ENCODE peak calls at places on chromosome 13, in six cellular contexts. One of them, this sample, is unnamed.

GRCh38 chr13:113851480-113851803 is 12.4 kb downstream of the GAS6 start:
- DNase-seq in astrocyte: no peak
- DNase-seq in B cell: no peak
- DNase-seq in endothelial cell: no peak
- DNase-seq in fibroblast of villous mesenchyme: no peak
- DNase-seq in sigmoid colon: no peak
- DNase-seq in this sample: no peak

GRCh38 chr13:109180905-109181425 is 551.6 kb downstream of the MYO16 start:
- DNase-seq in astrocyte: peak; percentile 95
- DNase-seq in B cell: no peak
- DNase-seq in endothelial cell: no peak
- DNase-seq in fibroblast of villous mesenchyme: peak; percentile 90
- DNase-seq in sigmoid colon: no peak
- DNase-seq in this sample: peak; percentile 86

GRCh38 chr13:30338331-30338851 is 31.0 kb upstream of the KATNAL1 start:
- DNase-seq in astrocyte: peak; percentile 68
- DNase-seq in B cell: no peak
- DNase-seq in endothelial cell: no peak
- DNase-seq in fibroblast of villous mesenchyme: no peak
- DNase-seq in sigmoid colon: no peak
- DNase-seq in this sample: no peak

GRCh38 chr13:39783051-39783450 is 127.6 kb downstream of the COG6 start:
- DNase-seq in astrocyte: no peak
- DNase-seq in B cell: no peak
- DNase-seq in endothelial cell: no peak
- DNase-seq in fibroblast of villous mesenchyme: no peak
- DNase-seq in sigmoid colon: no peak
- DNase-seq in this sample: no peak

GRCh38 chr13:23656637-23657036 is 86.4 kb downstream of the TNFRSF19 start:
- DNase-seq in astrocyte: peak; percentile 96
- DNase-seq in B cell: no peak
- DNase-seq in endothelial cell: no peak
- DNase-seq in fibroblast of villous mesenchyme: peak; percentile 90
- DNase-seq in sigmoid colon: no peak
- DNase-seq in this sample: no peak

GRCh38 chr13:79361299-79361698 is 44.8 kb downstream of the RBM26 start:
- DNase-seq in astrocyte: no peak
- DNase-seq in B cell: no peak
- DNase-seq in endothelial cell: no peak
- DNase-seq in fibroblast of villous mesenchyme: no peak
- DNase-seq in sigmoid colon: no peak
- DNase-seq in this sample: no peak

GRCh38 chr13:113425931-113426590 is 27.2 kb downstream of the ADPRHL1 start:
- DNase-seq in astrocyte: no peak
- DNase-seq in B cell: no peak
- DNase-seq in endothelial cell: no peak
- DNase-seq in fibroblast of villous mesenchyme: no peak
- DNase-seq in sigmoid colon: no peak
- DNase-seq in this sample: no peak

GRCh38 chr13:23778879-23779278 is 110.3 kb downstream of the MIPEP start:
- DNase-seq in astrocyte: peak; percentile 67
- DNase-seq in B cell: no peak
- DNase-seq in endothelial cell: no peak
- DNase-seq in fibroblast of villous mesenchyme: peak; percentile 90
- DNase-seq in sigmoid colon: no peak
- DNase-seq in this sample: no peak

GRCh38 chr13:49869514-49869913 is 66.6 kb downstream of the SPRYD7 start:
- DNase-seq in astrocyte: no peak
- DNase-seq in B cell: no peak
- DNase-seq in endothelial cell: peak; percentile 18
- DNase-seq in fibroblast of villous mesenchyme: peak; percentile 47
- DNase-seq in sigmoid colon: no peak
- DNase-seq in this sample: no peak

GRCh38 chr13:66563076-66563475 is 667.1 kb downstream of the PCDH9 start:
- DNase-seq in astrocyte: no peak
- DNase-seq in B cell: no peak
- DNase-seq in endothelial cell: no peak
- DNase-seq in fibroblast of villous mesenchyme: no peak
- DNase-seq in sigmoid colon: no peak
- DNase-seq in this sample: no peak

GRCh38 chr13:98576963-98577822 is at the start of gene STK24:
- DNase-seq in astrocyte: peak; percentile 64
- DNase-seq in B cell: peak; percentile 83
- DNase-seq in endothelial cell: peak; percentile 87
- DNase-seq in fibroblast of villous mesenchyme: peak; percentile 90
- DNase-seq in sigmoid colon: peak; percentile 86
- DNase-seq in this sample: peak; percentile 45

GRCh38 chr13:89199138-89199537 is 1528.0 kb downstream of the SLITRK5 start:
- DNase-seq in astrocyte: peak; percentile 50
- DNase-seq in B cell: no peak
- DNase-seq in endothelial cell: no peak
- DNase-seq in fibroblast of villous mesenchyme: no peak
- DNase-seq in sigmoid colon: no peak
- DNase-seq in this sample: no peak

GRCh38 chr13:31195616-31196015 is 4.2 kb upstream of the B3GLCT start:
- DNase-seq in astrocyte: no peak
- DNase-seq in B cell: no peak
- DNase-seq in endothelial cell: no peak
- DNase-seq in fibroblast of villous mesenchyme: no peak
- DNase-seq in sigmoid colon: no peak
- DNase-seq in this sample: no peak

GRCh38 chr13:58343081-58343480 is 711.5 kb downstream of the PCDH17 start:
- DNase-seq in astrocyte: peak; percentile 1
- DNase-seq in B cell: no peak
- DNase-seq in endothelial cell: no peak
- DNase-seq in fibroblast of villous mesenchyme: no peak
- DNase-seq in sigmoid colon: no peak
- DNase-seq in this sample: no peak

GRCh38 chr13:36344173-36344572 is 2.0 kb downstream of the SPART start:
- DNase-seq in astrocyte: no peak
- DNase-seq in B cell: no peak
- DNase-seq in endothelial cell: no peak
- DNase-seq in fibroblast of villous mesenchyme: peak; percentile 88
- DNase-seq in sigmoid colon: no peak
- DNase-seq in this sample: peak; percentile 23

GRCh38 chr13:32445461-32445860 is 17.5 kb upstream of the N4BP2L1 start:
- DNase-seq in astrocyte: no peak
- DNase-seq in B cell: no peak
- DNase-seq in endothelial cell: no peak
- DNase-seq in fibroblast of villous mesenchyme: no peak
- DNase-seq in sigmoid colon: no peak
- DNase-seq in this sample: no peak

GRCh38 chr13:41428155-41428554 is 29.2 kb upstream of the RGCC start:
- DNase-seq in astrocyte: no peak
- DNase-seq in B cell: peak; percentile 43
- DNase-seq in endothelial cell: peak; percentile 16
- DNase-seq in fibroblast of villous mesenchyme: no peak
- DNase-seq in sigmoid colon: no peak
- DNase-seq in this sample: no peak

GRCh38 chr13:111460548-111461444 is 140.4 kb downstream of the TEX29 start:
- DNase-seq in astrocyte: peak; percentile 14
- DNase-seq in B cell: no peak
- DNase-seq in endothelial cell: peak; percentile 59
- DNase-seq in fibroblast of villous mesenchyme: peak; percentile 53
- DNase-seq in sigmoid colon: peak; percentile 64
- DNase-seq in this sample: peak; percentile 8

GRCh38 chr13:50589139-50589538 is 254.4 kb downstream of the DLEU7 start:
- DNase-seq in astrocyte: peak; percentile 98
- DNase-seq in B cell: no peak
- DNase-seq in endothelial cell: no peak
- DNase-seq in fibroblast of villous mesenchyme: peak; percentile 74
- DNase-seq in sigmoid colon: no peak
- DNase-seq in this sample: peak; percentile 93

GRCh38 chr13:26412263-26412662 is 145.2 kb upstream of the WASF3 start:
- DNase-seq in astrocyte: no peak
- DNase-seq in B cell: no peak
- DNase-seq in endothelial cell: no peak
- DNase-seq in fibroblast of villous mesenchyme: no peak
- DNase-seq in sigmoid colon: no peak
- DNase-seq in this sample: no peak

GRCh38 chr13:42392180-42392579 is 120.2 kb downstream of the AKAP11 start:
- DNase-seq in astrocyte: no peak
- DNase-seq in B cell: no peak
- DNase-seq in endothelial cell: no peak
- DNase-seq in fibroblast of villous mesenchyme: no peak
- DNase-seq in sigmoid colon: no peak
- DNase-seq in this sample: no peak

GRCh38 chr13:24503376-24503690 is 9.2 kb downstream of the PARP4 start:
- DNase-seq in astrocyte: no peak
- DNase-seq in B cell: no peak
- DNase-seq in endothelial cell: no peak
- DNase-seq in fibroblast of villous mesenchyme: peak; percentile 28
- DNase-seq in sigmoid colon: no peak
- DNase-seq in this sample: no peak

GRCh38 chr13:28865312-28865711 is 45.2 kb downstream of the MTUS2 start:
- DNase-seq in astrocyte: no peak
- DNase-seq in B cell: no peak
- DNase-seq in endothelial cell: no peak
- DNase-seq in fibroblast of villous mesenchyme: no peak
- DNase-seq in sigmoid colon: no peak
- DNase-seq in this sample: no peak
- TF ChIP-seq CTCF in astrocyte: no peak
- TF ChIP-seq CTCF in B cell: no peak
- TF ChIP-seq CTCF in endothelial cell: no peak
- TF ChIP-seq CTCF in fibroblast of villous mesenchyme: no peak
- TF ChIP-seq CTCF in sigmoid colon: no peak
- TF ChIP-seq CTCF in this sample: no peak

GRCh38 chr13:20703785-20704458 is 423 bp downstream of the IL17D start:
- DNase-seq in astrocyte: peak; percentile 62
- DNase-seq in B cell: peak; percentile 89
- DNase-seq in endothelial cell: peak; percentile 79
- DNase-seq in fibroblast of villous mesenchyme: peak; percentile 77
- DNase-seq in sigmoid colon: peak; percentile 88
- DNase-seq in this sample: no peak

GRCh38 chr13:20700288-20700687 is 3.2 kb upstream of the IL17D start:
- DNase-seq in astrocyte: no peak
- DNase-seq in B cell: no peak
- DNase-seq in endothelial cell: no peak
- DNase-seq in fibroblast of villous mesenchyme: no peak
- DNase-seq in sigmoid colon: no peak
- DNase-seq in this sample: no peak

GRCh38 chr13:20704459-20705069 is 1.1 kb downstream of the IL17D start:
- DNase-seq in astrocyte: no peak
- DNase-seq in B cell: no peak
- DNase-seq in endothelial cell: no peak
- DNase-seq in fibroblast of villous mesenchyme: no peak
- DNase-seq in sigmoid colon: no peak
- DNase-seq in this sample: no peak

GRCh38 chr13:20702530-20702929 is 969 bp upstream of the IL17D start:
- DNase-seq in astrocyte: no peak
- DNase-seq in B cell: peak; percentile 31
- DNase-seq in endothelial cell: no peak
- DNase-seq in fibroblast of villous mesenchyme: peak; percentile 15
- DNase-seq in sigmoid colon: no peak
- DNase-seq in this sample: no peak

DNA sequence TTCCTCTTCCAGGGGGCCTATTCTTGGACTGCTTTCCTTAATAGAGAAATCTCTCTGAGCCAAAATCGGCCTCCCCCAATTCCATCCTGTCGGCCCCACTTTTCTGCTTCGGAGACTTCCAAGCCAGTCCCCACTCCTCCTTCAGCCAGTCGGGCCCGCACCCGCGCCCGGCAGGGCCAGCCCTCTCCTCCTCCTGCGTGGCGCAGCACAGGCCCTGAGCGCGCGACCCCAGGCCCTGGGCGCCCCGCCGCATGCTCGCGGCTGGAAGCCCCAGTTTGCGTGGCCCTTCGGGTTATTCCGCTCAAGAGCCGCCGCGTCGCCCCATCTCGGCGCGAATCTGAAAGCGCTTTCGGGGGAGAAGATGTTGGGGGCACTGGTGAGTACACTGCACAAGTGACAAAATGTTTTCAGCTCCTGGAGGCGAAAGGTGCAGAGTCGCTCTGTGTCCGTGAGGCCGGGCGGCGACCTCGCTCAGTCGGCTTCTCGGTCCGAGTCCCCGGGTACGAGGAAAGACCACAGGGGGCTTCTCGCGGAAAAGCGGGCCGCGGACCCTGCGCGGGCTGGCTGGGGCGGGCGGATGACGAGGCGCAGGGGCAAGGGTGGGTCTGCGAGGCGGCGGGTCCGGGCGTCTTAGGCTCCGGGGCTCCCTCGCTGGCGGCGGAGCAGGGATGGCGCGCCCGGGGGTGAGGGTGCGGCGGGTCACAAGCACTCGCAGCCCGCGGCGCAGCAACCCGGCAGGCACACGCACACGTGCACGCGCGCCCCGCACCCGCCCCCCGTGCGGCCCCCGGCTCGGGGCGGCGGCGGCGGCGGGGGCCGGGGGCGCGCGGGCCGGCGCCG is at the start of gene IL17D:
- DNase-seq in astrocyte: no peak
- DNase-seq in B cell: peak; percentile 56
- DNase-seq in endothelial cell: peak; percentile 36
- DNase-seq in fibroblast of villous mesenchyme: no peak
- DNase-seq in sigmoid colon: no peak
- DNase-seq in this sample: no peak
- TF ChIP-seq CTCF in astrocyte: no peak
- TF ChIP-seq CTCF in B cell: no peak
- TF ChIP-seq CTCF in endothelial cell: no peak
- TF ChIP-seq CTCF in fibroblast of villous mesenchyme: no peak
- TF ChIP-seq CTCF in sigmoid colon: no peak
- TF ChIP-seq CTCF in this sample: no peak

GRCh38 chr13:37475151-37475550 is 123.4 kb downstream of the POSTN start:
- DNase-seq in astrocyte: no peak
- DNase-seq in B cell: no peak
- DNase-seq in endothelial cell: no peak
- DNase-seq in fibroblast of villous mesenchyme: peak; percentile 71
- DNase-seq in sigmoid colon: no peak
- DNase-seq in this sample: no peak

GRCh38 chr13:37475966-37476365 is 122.6 kb downstream of the POSTN start:
- DNase-seq in astrocyte: peak; percentile 71
- DNase-seq in B cell: no peak
- DNase-seq in endothelial cell: no peak
- DNase-seq in fibroblast of villous mesenchyme: no peak
- DNase-seq in sigmoid colon: no peak
- DNase-seq in this sample: no peak

GRCh38 chr13:37476874-37477273 is 121.7 kb downstream of the POSTN start:
- DNase-seq in astrocyte: peak; percentile 73
- DNase-seq in B cell: no peak
- DNase-seq in endothelial cell: no peak
- DNase-seq in fibroblast of villous mesenchyme: no peak
- DNase-seq in sigmoid colon: no peak
- DNase-seq in this sample: no peak

DNA sequence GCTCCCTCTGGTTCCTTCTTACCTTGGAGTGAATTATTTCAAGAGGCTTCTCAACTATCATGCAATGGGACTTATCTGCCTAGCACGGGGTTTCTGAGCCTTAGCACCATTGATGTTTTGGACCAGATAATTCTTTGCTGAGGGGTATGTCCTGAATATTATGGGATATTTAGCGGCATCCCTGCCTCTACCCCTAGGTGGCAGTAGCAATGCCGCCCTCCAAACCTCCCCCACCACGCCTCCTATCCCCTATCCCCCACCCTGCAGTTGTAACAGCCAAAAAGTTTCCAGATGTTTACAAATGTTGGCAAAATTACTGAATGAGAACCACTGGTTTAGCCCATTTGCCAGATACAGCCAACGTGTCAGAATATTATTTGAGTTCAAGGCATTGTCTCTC is 125.5 kb downstream of the POSTN start:
- DNase-seq in astrocyte: no peak
- DNase-seq in B cell: no peak
- DNase-seq in endothelial cell: no peak
- DNase-seq in fibroblast of villous mesenchyme: no peak
- DNase-seq in sigmoid colon: no peak
- DNase-seq in this sample: no peak
- TF ChIP-seq CTCF in astrocyte: no peak
- TF ChIP-seq CTCF in B cell: no peak
- TF ChIP-seq CTCF in endothelial cell: peak; percentile 56
- TF ChIP-seq CTCF in fibroblast of villous mesenchyme: no peak
- TF ChIP-seq CTCF in sigmoid colon: no peak
- TF ChIP-seq CTCF in this sample: no peak

GRCh38 chr13:45242524-45242923 is 41.7 kb upstream of the KCTD4 start:
- DNase-seq in astrocyte: no peak
- DNase-seq in B cell: no peak
- DNase-seq in endothelial cell: no peak
- DNase-seq in fibroblast of villous mesenchyme: no peak
- DNase-seq in sigmoid colon: no peak
- DNase-seq in this sample: no peak
- TF ChIP-seq CTCF in astrocyte: no peak
- TF ChIP-seq CTCF in B cell: no peak
- TF ChIP-seq CTCF in endothelial cell: no peak
- TF ChIP-seq CTCF in fibroblast of villous mesenchyme: no peak
- TF ChIP-seq CTCF in sigmoid colon: no peak
- TF ChIP-seq CTCF in this sample: no peak